ENCODE peak calls at places on chromosomes 16 and 17, in eight cellular contexts. C is Calu3, Y is fibroblast of pulmonary artery, Z is fibroblast of lung, W is omental fat pad, L is stomach, O is progenitor cell of endocrine pancreas, N is nephron progenitor cell. R is an unnamed sample.

GRCh38 chr17:48340916-48341315 is 89.1 kb downstream of the SKAP1 start:
- DNase-seq in Y (no peak), N (no peak), L (no peak), C (no peak), O (no peak), W (no peak), Z (no peak), R (no peak)

GRCh38 chr17:68318103-68318991 is 27.1 kb downstream of the ARSG start:
- DNase-seq in O (no peak), L (peak), Y (peak), C (peak), Z (peak), W (no peak), N (no peak), R (peak)

GRCh38 chr17:35931794-35932419 is 1.3 kb upstream of the RDM1 start:
- DNase-seq in Y (peak), W (no peak), C (no peak), O (no peak), Z (peak), L (no peak), N (no peak), R (no peak)

GRCh38 chr17:34116306-34116705 is 138.8 kb upstream of the CCL2 start:
- DNase-seq in O (no peak), C (no peak), Z (no peak), L (no peak), W (no peak), Y (no peak), N (no peak), R (no peak)

GRCh38 chr16:66699898-66700297 is 3.4 kb upstream of the CMTM4 start:
- DNase-seq in L (no peak), O (no peak), C (no peak), W (no peak), N (no peak), Y (no peak), Z (no peak), R (no peak)

GRCh38 chr17:40539711-40540411 is 25.4 kb downstream of the CCR7 start:
- DNase-seq in Y (no peak), O (no peak), Z (no peak), N (no peak), C (no peak), W (no peak), L (no peak), R (no peak)

GRCh38 chr17:57999496-58000017 is 7.5 kb downstream of the SRSF1 start:
- DNase-seq in O (no peak), L (no peak), W (no peak), Y (peak), Z (peak), N (peak), C (no peak), R (peak)

GRCh38 chr16:69187387-69187890 is 475 bp downstream of the SNTB2 start:
- DNase-seq in L (peak), Y (peak), N (peak), C (peak), W (no peak), O (peak), Z (no peak), R (no peak)

GRCh38 chr17:29121442-29121841 is 58.8 kb downstream of the MYO18A start:
- DNase-seq in N (no peak), O (no peak), W (no peak), Y (no peak), Z (no peak), L (no peak), C (no peak), R (no peak)

GRCh38 chr16:30183961-30184429 is 593 bp downstream of the CORO1A start:
- DNase-seq in N (peak), Z (no peak), L (peak), C (no peak), O (no peak), W (no peak), Y (no peak), R (no peak)

GRCh38 chr17:9056566-9056965 is 35.3 kb downstream of the NTN1 start:
- DNase-seq in Y (no peak), Z (no peak), N (no peak), C (no peak), O (no peak), W (no peak), L (no peak), R (no peak)

GRCh38 chr17:69857412-69857835 is 217.6 kb upstream of the KCNJ16 start:
- DNase-seq in C (no peak), L (no peak), Z (peak), Y (peak), O (no peak), W (no peak), N (no peak), R (peak)

GRCh38 chr17:20066253-20066652 is 57.1 kb downstream of the SPECC1 start:
- DNase-seq in Y (peak), L (peak), C (no peak), Z (peak), O (no peak), W (no peak), N (no peak), R (peak)

GRCh38 chr16:66606000-66606751 is 1.7 kb downstream of the CMTM3 start:
- DNase-seq in O (no peak), Z (no peak), C (no peak), W (no peak), Y (no peak), L (no peak), N (no peak), R (no peak)

GRCh38 chr17:64103751-64104364 is 26.1 kb downstream of the ERN1 start:
- DNase-seq in Y (peak), O (no peak), W (no peak), C (peak), L (no peak), Z (no peak), N (no peak), R (peak)

GRCh38 chr17:17300624-17301568 is 2.3 kb upstream of the NT5M start:
- DNase-seq in N (peak), C (peak), Z (peak), W (peak), L (peak), Y (peak), O (peak), R (peak)

GRCh38 chr16:71882505-71883192 is 1.3 kb downstream of the ZNF821 start:
- DNase-seq in N (peak), W (peak), Y (peak), C (peak), Z (peak), O (peak), L (peak), R (peak)

GRCh38 chr17:78736526-78737079 is 45.5 kb downstream of the CYTH1 start:
- DNase-seq in O (no peak), N (no peak), C (peak), L (peak), W (no peak), Y (no peak), Z (no peak), R (no peak)

GRCh38 chr17:6755731-6756184 is at the start of gene XAF1:
- DNase-seq in O (no peak), N (no peak), C (peak), Z (peak), L (peak), W (no peak), Y (peak), R (peak)

GRCh38 chr17:2926019-2926650 is 129.9 kb downstream of the RAP1GAP2 start:
- DNase-seq in C (no peak), O (no peak), W (no peak), N (no peak), L (no peak), Y (peak), Z (no peak), R (peak)

GRCh38 chr16:19113577-19114358 is at the start of gene ITPRIPL2:
- DNase-seq in N (peak), O (peak), W (peak), L (peak), Y (peak), Z (peak), C (peak), R (peak)

GRCh38 chr17:31660684-31661083 is 198.4 kb downstream of the COPRS start:
- DNase-seq in L (no peak), N (no peak), Y (no peak), O (no peak), Z (no peak), W (no peak), C (no peak), R (no peak)

GRCh38 chr17:15038656-15039055 is 226.5 kb downstream of the PMP22 start:
- DNase-seq in Y (no peak), Z (peak), O (no peak), W (no peak), L (no peak), N (no peak), C (no peak), R (peak)

GRCh38 chr16:14600164-14600563 is 29.9 kb downstream of the PARN start:
- DNase-seq in O (no peak), L (no peak), N (no peak), Z (peak), W (no peak), C (peak), Y (peak), R (peak)

GRCh38 chr17:83156408-83156807 is 77.0 kb downstream of the METRNL start:
- DNase-seq in O (no peak), Z (no peak), L (no peak), C (no peak), W (no peak), Y (no peak), N (no peak), R (no peak)

GRCh38 chr16:80672379-80672778 is 131.6 kb downstream of the DYNLRB2 start:
- DNase-seq in O (no peak), N (no peak), L (no peak), Z (no peak), W (no peak), Y (no peak), C (no peak), R (no peak)

GRCh38 chr17:81491761-81492160 is 20.8 kb downstream of the ACTG1 start:
- DNase-seq in O (no peak), C (no peak), N (no peak), L (no peak), W (no peak), Y (no peak), Z (no peak), R (no peak)

GRCh38 chr16:50548659-50549560 is 714 bp downstream of the NKD1 start:
- DNase-seq in W (no peak), N (peak), Y (peak), O (no peak), L (peak), C (no peak), Z (no peak), R (no peak)

GRCh38 chr16:50547944-50548658 is at the start of gene NKD1:
- DNase-seq in N (peak), Y (peak), L (peak), C (peak), W (peak), Z (peak), O (peak), R (no peak)

GRCh38 chr16:50549561-50549915 is 1.3 kb downstream of the NKD1 start:
- DNase-seq in Z (no peak), Y (no peak), C (no peak), O (no peak), N (no peak), W (no peak), L (no peak), R (no peak)

GRCh38 chr16:50546125-50546524 is 2.1 kb upstream of the NKD1 start:
- DNase-seq in Y (no peak), N (no peak), Z (no peak), C (no peak), O (no peak), W (no peak), L (no peak), R (no peak)

GRCh38 chr16:50547340-50547865 is 793 bp upstream of the NKD1 start:
- DNase-seq in C (peak), O (peak), Y (no peak), L (peak), W (no peak), N (peak), Z (no peak), R (no peak)
- TF ChIP-seq CTCF in C (peak), O (peak), Y (no peak), L (peak), W (no peak), N (no peak), Z (no peak), R (no peak)

DNA sequence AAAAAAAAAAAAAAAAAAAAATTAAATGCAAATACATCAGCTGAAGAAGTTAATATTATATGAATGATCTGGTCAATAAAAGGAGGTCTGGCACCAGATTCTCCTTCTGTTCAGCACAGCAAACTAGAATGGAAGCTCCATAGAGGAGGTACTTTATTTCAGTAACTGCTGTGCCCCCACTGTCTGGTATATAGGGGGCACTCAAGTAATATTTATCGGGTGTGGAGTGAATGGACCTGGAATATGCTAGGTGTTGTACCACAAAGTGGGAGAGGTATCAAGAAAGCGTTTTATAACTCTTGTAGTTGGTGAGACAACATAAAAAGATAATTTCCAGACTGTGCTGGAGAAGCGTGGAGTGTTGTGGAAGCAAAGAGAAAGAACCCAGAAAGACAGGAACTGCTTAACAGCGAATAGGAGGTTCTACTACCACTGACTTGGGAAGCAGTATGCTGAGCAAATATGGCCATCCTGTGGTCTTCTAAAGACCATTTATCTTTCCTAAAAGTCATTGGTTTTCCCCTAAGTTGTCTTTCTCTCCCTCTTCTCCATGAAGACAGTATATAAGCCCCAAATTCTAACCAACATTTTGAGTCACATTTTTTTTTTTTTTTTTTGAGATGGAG is 12.2 kb upstream of the PRKCA start:
- DNase-seq in O (no peak), Z (no peak), L (no peak), Y (no peak), N (no peak), W (no peak), C (no peak), R (no peak)
- TF ChIP-seq CTCF in O (peak), Z (no peak), L (no peak), Y (peak), N (no peak), W (no peak), C (no peak), R (peak)

GRCh38 chr16:25111403-25112166 is at the start of gene LCMT1:
- DNase-seq in O (peak), Y (peak), N (peak), W (peak), Z (peak), C (peak), L (peak), R (peak)
- TF ChIP-seq CTCF in O (no peak), Y (no peak), N (no peak), W (no peak), Z (no peak), C (no peak), L (no peak), R (no peak)

DNA sequence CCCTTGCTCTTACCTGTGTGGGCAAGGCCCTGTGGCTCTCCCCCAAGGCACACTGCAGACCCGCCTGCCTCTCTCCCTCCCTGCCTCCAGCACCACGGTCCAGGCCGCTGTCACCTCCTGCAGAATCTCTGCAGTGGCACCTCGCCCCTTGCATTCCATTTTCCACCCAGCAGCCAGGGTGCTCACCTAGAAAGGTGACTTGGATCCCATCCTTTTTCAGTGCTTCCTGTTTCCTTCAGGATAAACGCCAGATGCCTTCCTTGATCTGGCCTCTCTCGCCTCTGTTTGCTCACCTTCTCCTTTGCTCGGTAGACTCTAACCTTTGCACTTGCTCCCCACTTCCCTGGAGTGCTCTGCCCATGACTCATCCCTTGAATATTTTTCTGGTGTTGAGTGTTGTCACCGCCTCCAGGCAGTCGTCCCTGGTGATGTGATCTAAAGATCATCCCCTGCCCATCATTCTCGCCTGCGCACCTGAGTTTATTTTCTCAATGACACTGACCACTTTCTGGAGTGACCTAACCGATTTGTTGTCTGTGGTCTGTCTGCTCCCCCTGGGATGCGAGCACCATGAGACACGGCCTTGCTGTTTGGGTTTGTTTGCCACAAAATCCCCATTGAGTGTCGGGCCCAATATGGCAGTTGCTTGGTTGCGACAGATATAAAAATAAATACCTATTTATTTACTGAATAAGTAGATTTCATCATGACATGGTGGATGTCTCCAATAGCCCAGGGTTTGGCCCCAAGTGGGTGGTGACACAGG is 79.1 kb upstream of the LGALS9 start:
- DNase-seq in L (no peak), W (no peak), N (no peak), Y (no peak), C (peak), O (no peak), Z (no peak), R (no peak)
- TF ChIP-seq CTCF in L (no peak), W (no peak), N (no peak), Y (no peak), C (no peak), O (no peak), Z (no peak), R (no peak)

GRCh38 chr17:73231841-73232586 is 29.7 kb downstream of the CPSF4L start:
- DNase-seq in O (peak), Z (peak), C (peak), Y (peak), L (peak), N (peak), W (peak), R (peak)
- TF ChIP-seq CTCF in O (peak), Z (peak), C (no peak), Y (peak), L (peak), N (no peak), W (no peak), R (peak)

GRCh38 chr16:15777533-15778203 is 79.2 kb downstream of the MYH11 start:
- DNase-seq in Z (peak), Y (peak), O (peak), C (peak), N (peak), L (no peak), W (no peak), R (peak)
- TF ChIP-seq CTCF in Z (peak), Y (peak), O (peak), C (peak), N (no peak), L (no peak), W (no peak), R (peak)

DNA sequence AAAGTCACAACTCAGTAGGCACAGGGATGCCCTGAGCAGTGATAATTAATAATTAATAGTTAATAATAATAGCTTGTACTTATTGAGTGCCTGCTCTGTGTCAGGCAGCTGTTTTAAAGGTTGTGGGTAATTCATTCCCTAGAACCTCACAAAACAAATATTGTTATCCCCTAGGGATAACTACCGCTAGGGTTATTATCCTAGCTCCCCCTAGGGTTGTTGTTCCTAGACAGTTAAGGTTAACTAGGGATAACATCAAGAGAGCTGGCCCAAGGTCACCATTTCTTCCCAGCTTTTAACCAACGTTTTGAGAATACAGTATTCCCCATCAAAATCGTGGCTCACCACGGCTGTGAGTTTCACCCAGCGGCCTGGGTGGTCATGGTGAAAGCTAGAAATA is 180.1 kb downstream of the PRKCB start:
- DNase-seq in N (no peak), C (no peak), Y (no peak), Z (no peak), O (no peak), L (no peak), W (no peak), R (no peak)
- TF ChIP-seq CTCF in N (no peak), C (no peak), Y (no peak), Z (no peak), O (no peak), L (no peak), W (no peak), R (no peak)

GRCh38 chr16:56268799-56269198 is 77.5 kb downstream of the GNAO1 start:
- DNase-seq in W (no peak), Y (no peak), L (no peak), O (no peak), Z (no peak), N (no peak), C (no peak), R (no peak)

GRCh38 chr16:56269824-56270684 is 78.8 kb downstream of the GNAO1 start:
- DNase-seq in W (no peak), N (peak), Z (no peak), C (no peak), L (no peak), Y (peak), O (no peak), R (peak)

GRCh38 chr16:56269276-56269675 is 78.0 kb downstream of the GNAO1 start:
- DNase-seq in L (no peak), W (no peak), N (no peak), Y (peak), Z (no peak), O (no peak), C (no peak), R (no peak)

GRCh38 chr16:56272495-56272894 is 81.2 kb downstream of the GNAO1 start:
- DNase-seq in N (no peak), O (no peak), Y (no peak), L (no peak), C (no peak), Z (no peak), W (no peak), R (no peak)

DNA sequence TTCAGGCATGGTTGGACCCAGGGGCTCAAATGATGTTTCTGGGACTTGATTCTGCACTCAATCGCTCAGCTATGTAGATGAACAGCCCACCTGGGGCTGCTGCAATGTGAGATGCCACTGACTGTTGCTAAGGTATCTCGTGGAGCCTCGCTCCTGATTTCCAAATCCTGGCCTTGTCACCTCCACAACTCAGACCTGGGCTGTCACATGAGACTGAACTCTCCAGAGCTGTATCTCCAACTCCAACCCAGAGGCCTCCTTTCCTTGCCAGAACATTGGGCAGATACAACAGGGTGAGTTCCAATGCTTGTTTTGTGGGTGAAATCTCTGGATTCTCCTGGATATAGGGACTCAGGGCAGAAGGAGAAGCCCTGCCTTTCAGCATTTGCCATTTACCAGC is 79.5 kb downstream of the GNAO1 start:
- DNase-seq in Y (no peak), O (no peak), Z (no peak), W (no peak), N (no peak), C (no peak), L (no peak), R (no peak)
- TF ChIP-seq CTCF in Y (no peak), O (no peak), Z (no peak), W (no peak), N (no peak), C (no peak), L (no peak), R (no peak)

R was measured in HFFc6.